ENCODE peak calls at places on chromosomes 13 and 19, in seven cellular contexts. One of them, this sample, is unnamed.

GRCh38 chr19:6047741-6048231 is 62.5 kb downstream of the RFX2 start:
- DNase-seq in lower leg skin: no peak
- DNase-seq in fibroblast of pulmonary artery: peak; percentile 56
- DNase-seq in mesenteric fat pad: peak; percentile 47
- DNase-seq in ureter: peak; percentile 45
- DNase-seq in NCI-H524: peak; percentile 56
- DNase-seq in H9: peak; percentile 75
- DNase-seq in this sample: no peak

GRCh38 chr13:72403396-72404010 is 323.9 kb downstream of the MZT1 start:
- DNase-seq in lower leg skin: no peak
- DNase-seq in fibroblast of pulmonary artery: no peak
- DNase-seq in mesenteric fat pad: no peak
- DNase-seq in ureter: no peak
- DNase-seq in NCI-H524: no peak
- DNase-seq in H9: no peak
- DNase-seq in this sample: no peak

GRCh38 chr13:59771272-59771671 is 392.5 kb downstream of the DIAPH3 start:
- DNase-seq in lower leg skin: no peak
- DNase-seq in fibroblast of pulmonary artery: peak; percentile 47
- DNase-seq in mesenteric fat pad: no peak
- DNase-seq in ureter: no peak
- DNase-seq in NCI-H524: no peak
- DNase-seq in H9: no peak
- DNase-seq in this sample: no peak

GRCh38 chr13:25958983-25959382 is 92.8 kb downstream of the SHISA2 start:
- DNase-seq in lower leg skin: no peak
- DNase-seq in fibroblast of pulmonary artery: no peak
- DNase-seq in mesenteric fat pad: no peak
- DNase-seq in ureter: no peak
- DNase-seq in NCI-H524: no peak
- DNase-seq in H9: no peak
- DNase-seq in this sample: no peak

GRCh38 chr13:22173605-22174004 is 502.7 kb downstream of the FGF9 start:
- DNase-seq in lower leg skin: no peak
- DNase-seq in fibroblast of pulmonary artery: no peak
- DNase-seq in mesenteric fat pad: no peak
- DNase-seq in ureter: no peak
- DNase-seq in NCI-H524: no peak
- DNase-seq in H9: no peak
- DNase-seq in this sample: no peak

GRCh38 chr19:2239771-2240770 is 3.4 kb downstream of the SF3A2 start:
- DNase-seq in lower leg skin: no peak
- DNase-seq in fibroblast of pulmonary artery: peak; percentile 57
- DNase-seq in mesenteric fat pad: no peak
- DNase-seq in ureter: no peak
- DNase-seq in NCI-H524: no peak
- DNase-seq in H9: no peak
- DNase-seq in this sample: no peak

GRCh38 chr13:27172495-27172842 is 858 bp upstream of the USP12 start:
- DNase-seq in lower leg skin: no peak
- DNase-seq in fibroblast of pulmonary artery: peak; percentile 72
- DNase-seq in mesenteric fat pad: no peak
- DNase-seq in ureter: no peak
- DNase-seq in NCI-H524: no peak
- DNase-seq in H9: no peak
- DNase-seq in this sample: no peak

GRCh38 chr19:996051-996838 is 4.0 kb upstream of the GRIN3B start:
- DNase-seq in lower leg skin: no peak
- DNase-seq in fibroblast of pulmonary artery: peak; percentile 57
- DNase-seq in mesenteric fat pad: no peak
- DNase-seq in ureter: no peak
- DNase-seq in NCI-H524: no peak
- DNase-seq in H9: no peak
- DNase-seq in this sample: no peak

GRCh38 chr13:36344173-36344572 is 2.0 kb downstream of the SPART start:
- DNase-seq in lower leg skin: no peak
- DNase-seq in fibroblast of pulmonary artery: peak; percentile 88
- DNase-seq in mesenteric fat pad: no peak
- DNase-seq in ureter: no peak
- DNase-seq in NCI-H524: no peak
- DNase-seq in H9: no peak
- DNase-seq in this sample: no peak

GRCh38 chr13:48178126-48178525 is 54.9 kb upstream of the ITM2B start:
- DNase-seq in lower leg skin: no peak
- DNase-seq in fibroblast of pulmonary artery: peak; percentile 28
- DNase-seq in mesenteric fat pad: no peak
- DNase-seq in ureter: no peak
- DNase-seq in NCI-H524: no peak
- DNase-seq in H9: no peak
- DNase-seq in this sample: no peak

GRCh38 chr19:2021453-2022140 is 6.1 kb upstream of the BTBD2 start:
- DNase-seq in lower leg skin: no peak
- DNase-seq in fibroblast of pulmonary artery: no peak
- DNase-seq in mesenteric fat pad: no peak
- DNase-seq in ureter: no peak
- DNase-seq in NCI-H524: no peak
- DNase-seq in H9: no peak
- DNase-seq in this sample: no peak

GRCh38 chr19:18943465-18943864 is 2.4 kb upstream of the HOMER3 start:
- DNase-seq in lower leg skin: no peak
- DNase-seq in fibroblast of pulmonary artery: no peak
- DNase-seq in mesenteric fat pad: no peak
- DNase-seq in ureter: no peak
- DNase-seq in NCI-H524: no peak
- DNase-seq in H9: no peak
- DNase-seq in this sample: no peak

GRCh38 chr19:51187395-51188226 is 37.3 kb upstream of the CD33 start:
- DNase-seq in lower leg skin: no peak
- DNase-seq in fibroblast of pulmonary artery: no peak
- DNase-seq in mesenteric fat pad: no peak
- DNase-seq in ureter: no peak
- DNase-seq in NCI-H524: no peak
- DNase-seq in H9: no peak
- DNase-seq in this sample: no peak

GRCh38 chr13:64912141-64912540 is 2318.0 kb downstream of the PCDH9 start:
- DNase-seq in lower leg skin: no peak
- DNase-seq in fibroblast of pulmonary artery: peak; percentile 82
- DNase-seq in mesenteric fat pad: no peak
- DNase-seq in ureter: no peak
- DNase-seq in NCI-H524: no peak
- DNase-seq in H9: no peak
- DNase-seq in this sample: no peak

GRCh38 chr13:49185264-49185663 is 34.9 kb upstream of the MLNR start:
- DNase-seq in lower leg skin: no peak
- DNase-seq in fibroblast of pulmonary artery: no peak
- DNase-seq in mesenteric fat pad: no peak
- DNase-seq in ureter: no peak
- DNase-seq in NCI-H524: no peak
- DNase-seq in H9: no peak
- DNase-seq in this sample: no peak

GRCh38 chr19:14650161-14650560 is 24.5 kb downstream of the ADGRE3 start:
- DNase-seq in lower leg skin: no peak
- DNase-seq in fibroblast of pulmonary artery: no peak
- DNase-seq in mesenteric fat pad: no peak
- DNase-seq in ureter: no peak
- DNase-seq in NCI-H524: no peak
- DNase-seq in H9: no peak
- DNase-seq in this sample: no peak

GRCh38 chr19:13260883-13261653 is 110.9 kb downstream of the IER2 start:
- DNase-seq in lower leg skin: peak; percentile 71
- DNase-seq in fibroblast of pulmonary artery: peak; percentile 68
- DNase-seq in mesenteric fat pad: no peak
- DNase-seq in ureter: peak; percentile 51
- DNase-seq in NCI-H524: no peak
- DNase-seq in H9: no peak
- DNase-seq in this sample: no peak

GRCh38 chr13:42040730-42041016 is 7.8 kb upstream of the DGKH start:
- DNase-seq in lower leg skin: no peak
- DNase-seq in fibroblast of pulmonary artery: no peak
- DNase-seq in mesenteric fat pad: no peak
- DNase-seq in ureter: no peak
- DNase-seq in NCI-H524: no peak
- DNase-seq in H9: no peak
- DNase-seq in this sample: no peak

GRCh38 chr13:74046461-74046860 is 87.7 kb downstream of the KLF12 start:
- DNase-seq in lower leg skin: no peak
- DNase-seq in fibroblast of pulmonary artery: no peak
- DNase-seq in mesenteric fat pad: no peak
- DNase-seq in ureter: no peak
- DNase-seq in NCI-H524: no peak
- DNase-seq in H9: no peak
- DNase-seq in this sample: no peak

GRCh38 chr19:38020331-38020730 is 113.3 kb downstream of the SIPA1L3 start:
- DNase-seq in lower leg skin: no peak
- DNase-seq in fibroblast of pulmonary artery: no peak
- DNase-seq in mesenteric fat pad: no peak
- DNase-seq in ureter: no peak
- DNase-seq in NCI-H524: no peak
- DNase-seq in H9: no peak
- DNase-seq in this sample: no peak

GRCh38 chr13:68375004-68375403 is 1144.9 kb upstream of the PCDH9 start:
- DNase-seq in lower leg skin: no peak
- DNase-seq in fibroblast of pulmonary artery: no peak
- DNase-seq in mesenteric fat pad: no peak
- DNase-seq in ureter: no peak
- DNase-seq in NCI-H524: no peak
- DNase-seq in H9: no peak
- DNase-seq in this sample: no peak

GRCh38 chr13:74191036-74191809 is 57.0 kb upstream of the KLF12 start:
- DNase-seq in lower leg skin: no peak
- DNase-seq in fibroblast of pulmonary artery: no peak
- DNase-seq in mesenteric fat pad: no peak
- DNase-seq in ureter: no peak
- DNase-seq in NCI-H524: no peak
- DNase-seq in H9: no peak
- DNase-seq in this sample: no peak

GRCh38 chr19:40674291-40674690 is 16.2 kb downstream of the NUMBL start:
- DNase-seq in lower leg skin: no peak
- DNase-seq in fibroblast of pulmonary artery: no peak
- DNase-seq in mesenteric fat pad: no peak
- DNase-seq in ureter: no peak
- DNase-seq in NCI-H524: no peak
- DNase-seq in H9: no peak
- DNase-seq in this sample: no peak

GRCh38 chr13:23701646-23702045 is 131.4 kb downstream of the TNFRSF19 start:
- DNase-seq in lower leg skin: no peak
- DNase-seq in fibroblast of pulmonary artery: peak; percentile 94
- DNase-seq in mesenteric fat pad: no peak
- DNase-seq in ureter: peak; percentile 73
- DNase-seq in NCI-H524: no peak
- DNase-seq in H9: no peak
- DNase-seq in this sample: peak; percentile 90

GRCh38 chr13:94227255-94227879 is 252.1 kb downstream of the DCT start:
- DNase-seq in lower leg skin: no peak
- DNase-seq in fibroblast of pulmonary artery: no peak
- DNase-seq in mesenteric fat pad: no peak
- DNase-seq in ureter: no peak
- DNase-seq in NCI-H524: no peak
- DNase-seq in H9: no peak
- DNase-seq in this sample: no peak

GRCh38 chr13:99191336-99191899 is 9.2 kb upstream of the UBAC2 start:
- DNase-seq in lower leg skin: no peak
- DNase-seq in fibroblast of pulmonary artery: no peak
- DNase-seq in mesenteric fat pad: no peak
- DNase-seq in ureter: no peak
- DNase-seq in NCI-H524: no peak
- DNase-seq in H9: no peak
- DNase-seq in this sample: no peak

GRCh38 chr19:45097776-45098520 is 5.0 kb downstream of the PPP1R37 start:
- DNase-seq in lower leg skin: peak; percentile 61
- DNase-seq in fibroblast of pulmonary artery: peak; percentile 92
- DNase-seq in mesenteric fat pad: no peak
- DNase-seq in ureter: peak; percentile 70
- DNase-seq in NCI-H524: no peak
- DNase-seq in H9: no peak
- DNase-seq in this sample: no peak

GRCh38 chr19:3275068-3275582 is 50.7 kb downstream of the CELF5 start:
- DNase-seq in lower leg skin: no peak
- DNase-seq in fibroblast of pulmonary artery: no peak
- DNase-seq in mesenteric fat pad: no peak
- DNase-seq in ureter: no peak
- DNase-seq in NCI-H524: peak; percentile 88
- DNase-seq in H9: peak; percentile 88
- DNase-seq in this sample: no peak

GRCh38 chr19:55451522-55452380 is 8.7 kb upstream of the SHISA7 start:
- DNase-seq in lower leg skin: no peak
- DNase-seq in fibroblast of pulmonary artery: no peak
- DNase-seq in mesenteric fat pad: no peak
- DNase-seq in ureter: no peak
- DNase-seq in NCI-H524: peak; percentile 50
- DNase-seq in H9: no peak
- DNase-seq in this sample: no peak

GRCh38 chr19:32543107-32543900 is 37.7 kb upstream of the PDCD5 start:
- DNase-seq in lower leg skin: no peak
- DNase-seq in fibroblast of pulmonary artery: no peak
- DNase-seq in mesenteric fat pad: no peak
- DNase-seq in ureter: no peak
- DNase-seq in NCI-H524: no peak
- DNase-seq in H9: no peak
- DNase-seq in this sample: no peak

This sample was measured in coronary artery.